ENCODE peak calls at places on chromosomes 7 and 10, in four cellular contexts. F, Y, P and W are unnamed samples.

GRCh38 chr10:121988361-121989324 is at the start of gene TACC2:
- DNase-seq in F (no peak), Y (no peak), P (no peak), W (peak; percentile 30)

GRCh38 chr7:108222236-108222892 is 92.2 kb upstream of the LAMB4 start:
- DNase-seq in F (no peak), Y (no peak), P (no peak), W (no peak)

GRCh38 chr7:22858640-22859561 is 36.3 kb upstream of the TOMM7 start:
- DNase-seq in F (no peak), Y (peak; percentile 96), P (no peak), W (peak; percentile 17)

GRCh38 chr10:19930936-19931859 is 115.0 kb downstream of the PLXDC2 start:
- DNase-seq in F (no peak), Y (peak; percentile 29), P (peak; percentile 30), W (no peak)

GRCh38 chr7:20365486-20365885 is 34.8 kb downstream of the ITGB8 start:
- DNase-seq in F (no peak), Y (no peak), P (no peak), W (no peak)

GRCh38 chr10:84204122-84204521 is 9.8 kb downstream of the CDHR1 start:
- DNase-seq in F (no peak), Y (no peak), P (no peak), W (no peak)

GRCh38 chr10:104441601-104442000 is 88.0 kb downstream of the CFAP58 start:
- DNase-seq in F (no peak), Y (peak; percentile 68), P (no peak), W (peak; percentile 15)

GRCh38 chr10:47207894-47208469 is 92.0 kb upstream of the GDF10 start:
- DNase-seq in F (no peak), Y (no peak), P (no peak), W (peak; percentile 15)

GRCh38 chr7:7231865-7232264 is 49.5 kb downstream of the C1GALT1 start:
- DNase-seq in F (no peak), Y (no peak), P (no peak), W (no peak)

GRCh38 chr7:2299131-2299829 is 15.0 kb downstream of the SNX8 start:
- DNase-seq in F (no peak), Y (no peak), P (peak; percentile 18), W (peak; percentile 79)

GRCh38 chr10:94292448-94293118 is 70.2 kb downstream of the NOC3L start:
- DNase-seq in F (no peak), Y (no peak), P (peak; percentile 33), W (no peak)

GRCh38 chr10:124259139-124259825 is 159.4 kb downstream of the OAT start:
- DNase-seq in F (no peak), Y (no peak), P (no peak), W (peak; percentile 46)

DNA sequence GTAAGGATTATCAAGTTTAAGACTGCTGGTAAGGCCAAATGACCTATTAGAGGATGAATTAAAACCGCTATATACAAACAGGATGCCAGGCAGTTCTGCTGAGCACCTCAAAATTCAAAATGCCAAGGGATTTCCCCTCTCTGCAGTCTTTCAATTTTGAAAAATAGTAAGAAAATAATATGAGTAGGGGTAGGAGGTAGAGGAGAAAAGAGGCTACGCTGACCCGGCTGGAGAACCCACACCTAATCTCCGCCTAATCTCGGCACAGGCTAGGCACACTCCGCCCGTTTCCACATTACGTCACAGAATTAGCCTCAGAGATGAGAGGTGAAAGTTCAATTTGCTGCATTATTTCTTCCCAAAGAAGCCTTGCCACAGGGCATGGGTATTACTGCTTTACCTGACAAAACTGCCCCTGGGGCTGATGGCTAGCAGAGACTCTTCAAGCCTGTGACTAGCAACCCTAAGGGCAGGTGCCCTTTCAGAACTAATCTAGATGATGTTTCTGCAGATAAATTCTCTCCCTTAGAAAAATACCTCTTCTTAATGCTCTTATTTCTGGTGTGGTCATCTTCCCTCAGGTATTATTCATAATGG is 21.4 kb upstream of the SPOCK2 start:
- DNase-seq in F (no peak), Y (no peak), P (no peak), W (peak; percentile 19)
- TF ChIP-seq CTCF in F (no peak), Y (no peak), P (no peak), W (no peak)

GRCh38 chr7:42831953-42832522 is 79.8 kb downstream of the C7orf25 start:
- DNase-seq in F (no peak), Y (no peak), P (no peak), W (no peak)
- TF ChIP-seq CTCF in F (no peak), Y (no peak), P (no peak), W (no peak)

GRCh38 chr7:105713488-105714465 is 132.5 kb upstream of the EFCAB10 start:
- DNase-seq in F (no peak), Y (no peak), P (no peak), W (no peak)
- TF ChIP-seq CTCF in F (no peak), Y (no peak), P (no peak), W (no peak)

DNA sequence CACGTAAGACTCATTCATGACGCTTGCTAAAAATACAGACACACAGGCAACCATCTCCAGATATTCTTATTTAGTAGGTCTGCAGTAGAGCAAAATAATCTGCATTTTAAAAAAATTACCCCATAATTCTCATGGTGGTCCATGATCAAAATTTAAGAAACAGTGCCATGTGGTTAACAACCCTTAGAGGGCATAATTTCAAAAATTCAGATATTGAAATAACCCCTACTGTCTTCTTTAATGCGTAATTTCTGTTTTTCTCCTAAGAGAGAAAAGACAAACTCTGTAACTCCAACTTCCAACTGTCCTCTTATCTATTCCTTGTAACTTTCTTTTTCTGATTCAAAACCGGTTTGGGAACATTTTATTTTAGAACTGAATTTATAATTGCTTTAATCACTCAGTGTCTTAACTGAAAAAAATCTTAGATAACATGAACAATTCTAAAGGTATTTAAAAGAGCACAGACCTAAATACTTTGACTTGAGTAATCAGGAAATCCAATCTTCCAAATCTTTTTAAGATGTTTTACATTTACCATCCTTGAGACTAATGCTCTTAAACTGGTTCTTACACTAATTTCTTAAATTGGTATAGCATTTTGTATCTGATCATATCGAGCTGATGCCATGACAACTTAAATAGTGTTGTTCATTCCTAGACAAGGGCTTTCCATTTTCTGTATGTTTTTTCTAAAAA is 148.0 kb downstream of the GALNT11 start:
- DNase-seq in F (no peak), Y (no peak), P (no peak), W (no peak)
- TF ChIP-seq CTCF in F (no peak), Y (no peak), P (no peak), W (peak; percentile 29)

DNA sequence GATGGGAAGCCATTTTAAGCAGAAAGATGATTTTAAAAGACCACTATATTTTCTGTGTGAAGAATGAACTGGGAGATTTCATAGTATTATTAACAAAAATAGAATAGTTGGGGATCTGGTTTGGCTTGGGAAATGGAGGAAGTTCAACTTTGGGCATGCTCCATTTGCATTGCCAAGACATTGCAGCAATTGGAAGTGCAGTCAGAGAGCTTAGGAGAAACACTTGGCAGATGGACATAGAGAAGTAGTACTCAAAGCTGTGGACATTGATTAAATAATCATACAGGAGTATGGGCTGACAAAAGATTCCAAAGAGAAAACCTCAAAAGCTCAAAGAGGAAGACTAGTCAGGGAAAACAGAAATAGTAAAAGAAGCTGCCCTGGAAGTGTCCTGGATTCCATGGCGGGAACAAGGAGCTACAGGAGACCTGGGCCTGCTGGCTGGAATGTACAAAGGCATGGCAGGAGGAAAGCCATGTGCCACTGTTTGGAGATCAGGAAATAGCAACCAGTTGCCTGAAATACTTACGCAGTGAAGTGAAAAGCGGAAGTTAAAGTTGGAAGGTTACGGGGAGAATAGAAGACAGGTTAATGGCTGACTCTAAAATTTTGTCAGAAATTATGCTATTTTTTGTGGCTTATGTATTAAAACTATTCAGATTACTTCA is 93.6 kb upstream of the MXI1 start:
- DNase-seq in F (no peak), Y (no peak), P (no peak), W (no peak)
- TF ChIP-seq CTCF in F (peak; percentile 13), Y (peak; percentile 17), P (no peak), W (no peak)